ENCODE peak calls at places on chromosomes 12 and 14, in four cellular contexts. M is foreskin fibroblast, E is AG10803, J is epithelial cell of esophagus. W is an unnamed sample.

GRCh38 chr14:95958105-95958504 is 81.1 kb upstream of the C14orf132 start:
- DNase-seq in E (no peak), J (no peak), M (no peak), W (no peak)

GRCh38 chr12:104056419-104056972 is 6.5 kb upstream of the GLT8D2 start:
- DNase-seq in E (peak), M (no peak), J (no peak), W (no peak)

GRCh38 chr12:53074999-53075370 is 4.2 kb downstream of the SPRYD3 start:
- DNase-seq in M (no peak), E (no peak), J (no peak), W (no peak)

GRCh38 chr12:57031228-57031670 is 14.9 kb upstream of the TAC3 start:
- DNase-seq in M (no peak), E (no peak), J (peak), W (no peak)

GRCh38 chr14:100871234-100872186 is 32.0 kb downstream of the RTL1 start:
- DNase-seq in J (peak), M (peak), E (peak), W (peak)

GRCh38 chr14:93859957-93860356 is 67.2 kb upstream of the FAM181A start:
- DNase-seq in E (no peak), J (no peak), M (no peak), W (no peak)

GRCh38 chr12:81176796-81177195 is 98.9 kb downstream of the ACSS3 start:
- DNase-seq in J (peak), M (peak), E (no peak), W (peak)

GRCh38 chr12:114404451-114405198 is 1.3 kb downstream of the TBX5 start:
- DNase-seq in E (no peak), M (peak), J (no peak), W (no peak)

GRCh38 chr12:106074706-106075392 is 63.9 kb downstream of the NUAK1 start:
- DNase-seq in E (peak), J (no peak), M (peak), W (peak)

GRCh38 chr12:51190820-51191219 is 17.9 kb upstream of the TFCP2 start:
- DNase-seq in J (no peak), M (peak), E (no peak), W (no peak)

GRCh38 chr12:94770777-94771176 is 120.4 kb upstream of the TMCC3 start:
- DNase-seq in E (no peak), M (no peak), J (no peak), W (no peak)

GRCh38 chr14:69536976-69537375 is 37.7 kb downstream of the CCDC177 start:
- DNase-seq in M (no peak), J (no peak), E (no peak), W (no peak)

GRCh38 chr14:101583006-101583708 is 21.9 kb downstream of the DIO3 start:
- DNase-seq in J (no peak), E (no peak), M (no peak), W (no peak)

GRCh38 chr14:55814873-55815272 is 234.9 kb downstream of the KTN1 start:
- DNase-seq in M (peak), E (peak), J (no peak), W (no peak)

GRCh38 chr12:2797721-2798418 is 3.1 kb downstream of the FKBP4 start:
- DNase-seq in J (peak), E (no peak), M (peak), W (no peak)
- TF ChIP-seq CTCF in J (peak), E (no peak), M (no peak), W (peak)

GRCh38 chr12:47779301-47779942 is 6.4 kb downstream of the SLC48A1 start:
- DNase-seq in J (peak), E (peak), M (peak), W (peak)

GRCh38 chr12:47777741-47778558 is 4.9 kb downstream of the SLC48A1 start:
- DNase-seq in E (peak), M (peak), J (no peak), W (no peak)

GRCh38 chr12:47781479-47782371 is 8.7 kb downstream of the SLC48A1 start:
- DNase-seq in M (peak), E (no peak), J (peak), W (no peak)

GRCh38 chr12:47778842-47779241 is 5.8 kb downstream of the SLC48A1 start:
- DNase-seq in E (no peak), M (no peak), J (no peak), W (no peak)

GRCh38 chr12:47779943-47780504 is 7.0 kb downstream of the SLC48A1 start:
- DNase-seq in M (peak), E (no peak), J (no peak), W (no peak)
- TF ChIP-seq CTCF in M (no peak), E (no peak), J (no peak), W (no peak)

GRCh38 chr12:83827860-83828259 is 1084.7 kb downstream of the SLC6A15 start:
- DNase-seq in J (no peak), M (peak), E (no peak), W (no peak)
- TF ChIP-seq CTCF in J (no peak), M (no peak), E (peak), W (peak)

GRCh38 chr12:66170606-66171005 is 810 bp upstream of the TMBIM4 start:
- DNase-seq in M (no peak), J (no peak), E (no peak), W (no peak)
- TF ChIP-seq CTCF in M (no peak), J (no peak), E (no peak), W (no peak)

GRCh38 chr12:131829351-131829794 is 1.2 kb downstream of the MMP17 start:
- DNase-seq in M (peak), E (no peak), J (no peak), W (no peak)

GRCh38 chr12:131831021-131831571 is 2.9 kb downstream of the MMP17 start:
- DNase-seq in J (peak), E (no peak), M (peak), W (peak)

GRCh38 chr12:131831635-131832041 is 3.4 kb downstream of the MMP17 start:
- DNase-seq in J (no peak), M (peak), E (peak), W (peak)

GRCh38 chr12:131829795-131830334 is 1.7 kb downstream of the MMP17 start:
- DNase-seq in E (no peak), M (no peak), J (no peak), W (no peak)

GRCh38 chr12:131830335-131831020 is 2.3 kb downstream of the MMP17 start:
- DNase-seq in E (peak), J (peak), M (peak), W (peak)
- TF ChIP-seq CTCF in E (peak), J (peak), M (peak), W (peak)

GRCh38 chr14:54001189-54001878 is 44.7 kb upstream of the BMP4 start:
- DNase-seq in M (peak), E (no peak), J (peak), W (no peak)
- TF ChIP-seq CTCF in M (no peak), E (no peak), J (no peak), W (no peak)

DNA sequence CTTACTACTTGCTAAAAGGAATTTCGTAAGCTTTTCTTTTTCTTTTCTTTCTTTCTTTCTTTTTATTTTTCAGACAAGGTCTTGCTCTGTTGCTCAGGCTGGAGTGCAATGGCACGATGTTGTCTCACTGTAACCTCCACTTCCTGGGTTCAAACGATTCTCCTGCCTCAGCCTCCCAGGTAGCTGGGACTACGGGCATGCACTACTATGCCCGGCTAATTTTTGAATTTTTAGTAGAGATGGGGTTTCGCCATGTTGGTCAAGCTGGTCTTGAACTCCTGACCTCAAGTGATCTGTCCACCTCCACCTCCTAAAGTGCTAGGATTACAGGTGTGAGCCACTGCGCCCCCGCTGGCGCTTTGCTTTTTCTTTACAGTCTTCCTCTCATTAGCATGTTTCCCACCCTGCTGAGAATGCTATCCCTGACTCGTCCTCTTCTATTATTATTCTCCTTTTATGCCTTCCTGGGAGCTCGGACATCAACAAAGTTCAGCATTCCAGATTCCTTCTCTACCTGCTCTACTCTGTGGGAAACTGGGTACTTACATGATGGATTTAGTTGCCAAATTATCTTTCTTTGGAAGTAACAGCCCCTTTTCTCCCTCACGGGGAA is 3.1 kb downstream of the MTHFD1 start:
- DNase-seq in M (no peak), E (no peak), J (no peak), W (no peak)
- TF ChIP-seq CTCF in M (no peak), E (no peak), J (no peak), W (peak)

W was measured in HFFc6.